ENCODE peak calls at places on chromosomes 4 and X, in eight cellular contexts. One of them, this sample, is unnamed.
A peak's percentile ranks its signal among the peaks of the same experiment; 100 is the strongest.

GRCh38 chr4:77193511-77194236 is 36.7 kb downstream of the CCNG2 start:
- DNase-seq in activated CD4-positive, alpha-beta T cell treated with anti-CD3 and anti-CD28 coated beads for 36 hours: peak; percentile 83
- DNase-seq in memory B cell: peak; percentile 70
- DNase-seq in NCI-H446 treated with DMSO at 0.1 percent for 48 hours: no peak
- DNase-seq in foreskin fibroblast: no peak
- DNase-seq in Right ventricle myocardium inferior: peak; percentile 89
- DNase-seq in ecto neural progenitor cell: peak; percentile 64
- DNase-seq in stimulated activated CD4-positive, alpha-beta T cell treated with anti-CD3 and anti-CD28 coated beads, Interleukin-15, amount 100 ng/mL, for 24 hours: peak; percentile 84
- DNase-seq in this sample: no peak

GRCh38 chr4:113584407-113585150 is 177.0 kb downstream of the CAMK2D start:
- DNase-seq in activated CD4-positive, alpha-beta T cell treated with anti-CD3 and anti-CD28 coated beads for 36 hours: no peak
- DNase-seq in memory B cell: no peak
- DNase-seq in NCI-H446 treated with DMSO at 0.1 percent for 48 hours: peak; percentile 68
- DNase-seq in foreskin fibroblast: peak; percentile 78
- DNase-seq in Right ventricle myocardium inferior: no peak
- DNase-seq in ecto neural progenitor cell: no peak
- DNase-seq in stimulated activated CD4-positive, alpha-beta T cell treated with anti-CD3 and anti-CD28 coated beads, Interleukin-15, amount 100 ng/mL, for 24 hours: no peak
- DNase-seq in this sample: peak; percentile 75

GRCh38 chr4:89175611-89176010 is 64.3 kb downstream of the TIGD2 start:
- DNase-seq in activated CD4-positive, alpha-beta T cell treated with anti-CD3 and anti-CD28 coated beads for 36 hours: no peak
- DNase-seq in memory B cell: no peak
- DNase-seq in NCI-H446 treated with DMSO at 0.1 percent for 48 hours: no peak
- DNase-seq in foreskin fibroblast: no peak
- DNase-seq in Right ventricle myocardium inferior: no peak
- DNase-seq in ecto neural progenitor cell: no peak
- DNase-seq in stimulated activated CD4-positive, alpha-beta T cell treated with anti-CD3 and anti-CD28 coated beads, Interleukin-15, amount 100 ng/mL, for 24 hours: no peak
- DNase-seq in this sample: no peak

GRCh38 chr4:73922317-73922716 is 53.1 kb downstream of the CXCL1 start:
- DNase-seq in activated CD4-positive, alpha-beta T cell treated with anti-CD3 and anti-CD28 coated beads for 36 hours: no peak
- DNase-seq in memory B cell: no peak
- DNase-seq in NCI-H446 treated with DMSO at 0.1 percent for 48 hours: no peak
- DNase-seq in foreskin fibroblast: no peak
- DNase-seq in Right ventricle myocardium inferior: no peak
- DNase-seq in ecto neural progenitor cell: no peak
- DNase-seq in stimulated activated CD4-positive, alpha-beta T cell treated with anti-CD3 and anti-CD28 coated beads, Interleukin-15, amount 100 ng/mL, for 24 hours: no peak
- DNase-seq in this sample: no peak

GRCh38 chr4:74230902-74231499 is 73.1 kb downstream of the MTHFD2L start:
- DNase-seq in activated CD4-positive, alpha-beta T cell treated with anti-CD3 and anti-CD28 coated beads for 36 hours: peak; percentile 48
- DNase-seq in memory B cell: no peak
- DNase-seq in NCI-H446 treated with DMSO at 0.1 percent for 48 hours: no peak
- DNase-seq in foreskin fibroblast: peak; percentile 88
- DNase-seq in Right ventricle myocardium inferior: no peak
- DNase-seq in ecto neural progenitor cell: no peak
- DNase-seq in stimulated activated CD4-positive, alpha-beta T cell treated with anti-CD3 and anti-CD28 coated beads, Interleukin-15, amount 100 ng/mL, for 24 hours: peak; percentile 12
- DNase-seq in this sample: no peak

GRCh38 chrX:87525771-87526229 is 8.2 kb downstream of the KLHL4 start:
- DNase-seq in activated CD4-positive, alpha-beta T cell treated with anti-CD3 and anti-CD28 coated beads for 36 hours: no peak
- DNase-seq in memory B cell: no peak
- DNase-seq in NCI-H446 treated with DMSO at 0.1 percent for 48 hours: no peak
- DNase-seq in foreskin fibroblast: peak; percentile 0
- DNase-seq in Right ventricle myocardium inferior: no peak
- DNase-seq in ecto neural progenitor cell: no peak
- DNase-seq in stimulated activated CD4-positive, alpha-beta T cell treated with anti-CD3 and anti-CD28 coated beads, Interleukin-15, amount 100 ng/mL, for 24 hours: no peak
- DNase-seq in this sample: no peak

GRCh38 chr4:18075823-18076433 is 54.4 kb upstream of the LCORL start:
- DNase-seq in activated CD4-positive, alpha-beta T cell treated with anti-CD3 and anti-CD28 coated beads for 36 hours: peak; percentile 66
- DNase-seq in memory B cell: no peak
- DNase-seq in NCI-H446 treated with DMSO at 0.1 percent for 48 hours: no peak
- DNase-seq in foreskin fibroblast: peak; percentile 7
- DNase-seq in Right ventricle myocardium inferior: peak; percentile 63
- DNase-seq in ecto neural progenitor cell: no peak
- DNase-seq in stimulated activated CD4-positive, alpha-beta T cell treated with anti-CD3 and anti-CD28 coated beads, Interleukin-15, amount 100 ng/mL, for 24 hours: peak; percentile 45
- DNase-seq in this sample: no peak

GRCh38 chr4:149706942-149707341 is 108.7 kb downstream of the IQCM start:
- DNase-seq in activated CD4-positive, alpha-beta T cell treated with anti-CD3 and anti-CD28 coated beads for 36 hours: no peak
- DNase-seq in memory B cell: no peak
- DNase-seq in NCI-H446 treated with DMSO at 0.1 percent for 48 hours: no peak
- DNase-seq in foreskin fibroblast: peak; percentile 24
- DNase-seq in Right ventricle myocardium inferior: no peak
- DNase-seq in ecto neural progenitor cell: no peak
- DNase-seq in stimulated activated CD4-positive, alpha-beta T cell treated with anti-CD3 and anti-CD28 coated beads, Interleukin-15, amount 100 ng/mL, for 24 hours: no peak
- DNase-seq in this sample: no peak

GRCh38 chrX:104419211-104419610 is 146.8 kb upstream of the IL1RAPL2 start:
- DNase-seq in activated CD4-positive, alpha-beta T cell treated with anti-CD3 and anti-CD28 coated beads for 36 hours: no peak
- DNase-seq in memory B cell: no peak
- DNase-seq in NCI-H446 treated with DMSO at 0.1 percent for 48 hours: no peak
- DNase-seq in foreskin fibroblast: peak; percentile 1
- DNase-seq in Right ventricle myocardium inferior: no peak
- DNase-seq in ecto neural progenitor cell: no peak
- DNase-seq in stimulated activated CD4-positive, alpha-beta T cell treated with anti-CD3 and anti-CD28 coated beads, Interleukin-15, amount 100 ng/mL, for 24 hours: no peak
- DNase-seq in this sample: no peak

GRCh38 chr4:41384992-41385391 is 128.3 kb downstream of the UCHL1 start:
- DNase-seq in activated CD4-positive, alpha-beta T cell treated with anti-CD3 and anti-CD28 coated beads for 36 hours: no peak
- DNase-seq in memory B cell: no peak
- DNase-seq in NCI-H446 treated with DMSO at 0.1 percent for 48 hours: no peak
- DNase-seq in foreskin fibroblast: peak; percentile 54
- DNase-seq in Right ventricle myocardium inferior: peak; percentile 90
- DNase-seq in ecto neural progenitor cell: no peak
- DNase-seq in stimulated activated CD4-positive, alpha-beta T cell treated with anti-CD3 and anti-CD28 coated beads, Interleukin-15, amount 100 ng/mL, for 24 hours: no peak
- DNase-seq in this sample: peak; percentile 78

GRCh38 chr4:78569291-78569821 is 17.8 kb downstream of the ANXA3 start:
- DNase-seq in activated CD4-positive, alpha-beta T cell treated with anti-CD3 and anti-CD28 coated beads for 36 hours: no peak
- DNase-seq in memory B cell: no peak
- DNase-seq in NCI-H446 treated with DMSO at 0.1 percent for 48 hours: no peak
- DNase-seq in foreskin fibroblast: peak; percentile 84
- DNase-seq in Right ventricle myocardium inferior: no peak
- DNase-seq in ecto neural progenitor cell: no peak
- DNase-seq in stimulated activated CD4-positive, alpha-beta T cell treated with anti-CD3 and anti-CD28 coated beads, Interleukin-15, amount 100 ng/mL, for 24 hours: no peak
- DNase-seq in this sample: no peak

GRCh38 chr4:6095023-6095817 is 77.0 kb upstream of the C4orf50 start:
- DNase-seq in activated CD4-positive, alpha-beta T cell treated with anti-CD3 and anti-CD28 coated beads for 36 hours: peak; percentile 16
- DNase-seq in memory B cell: no peak
- DNase-seq in NCI-H446 treated with DMSO at 0.1 percent for 48 hours: no peak
- DNase-seq in foreskin fibroblast: no peak
- DNase-seq in Right ventricle myocardium inferior: no peak
- DNase-seq in ecto neural progenitor cell: no peak
- DNase-seq in stimulated activated CD4-positive, alpha-beta T cell treated with anti-CD3 and anti-CD28 coated beads, Interleukin-15, amount 100 ng/mL, for 24 hours: no peak
- DNase-seq in this sample: no peak

GRCh38 chrX:111671668-111672067 is 9.3 kb upstream of the ALG13 start:
- DNase-seq in activated CD4-positive, alpha-beta T cell treated with anti-CD3 and anti-CD28 coated beads for 36 hours: no peak
- DNase-seq in memory B cell: no peak
- DNase-seq in NCI-H446 treated with DMSO at 0.1 percent for 48 hours: no peak
- DNase-seq in foreskin fibroblast: peak; percentile 10
- DNase-seq in Right ventricle myocardium inferior: no peak
- DNase-seq in ecto neural progenitor cell: no peak
- DNase-seq in stimulated activated CD4-positive, alpha-beta T cell treated with anti-CD3 and anti-CD28 coated beads, Interleukin-15, amount 100 ng/mL, for 24 hours: no peak
- DNase-seq in this sample: no peak

GRCh38 chr4:167956676-167957075 is 135.7 kb upstream of the ANXA10 start:
- DNase-seq in activated CD4-positive, alpha-beta T cell treated with anti-CD3 and anti-CD28 coated beads for 36 hours: no peak
- DNase-seq in memory B cell: no peak
- DNase-seq in NCI-H446 treated with DMSO at 0.1 percent for 48 hours: no peak
- DNase-seq in foreskin fibroblast: peak; percentile 62
- DNase-seq in Right ventricle myocardium inferior: no peak
- DNase-seq in ecto neural progenitor cell: no peak
- DNase-seq in stimulated activated CD4-positive, alpha-beta T cell treated with anti-CD3 and anti-CD28 coated beads, Interleukin-15, amount 100 ng/mL, for 24 hours: no peak
- DNase-seq in this sample: no peak

GRCh38 chrX:40094041-40094899 is 3.5 kb downstream of the BCOR start:
- DNase-seq in activated CD4-positive, alpha-beta T cell treated with anti-CD3 and anti-CD28 coated beads for 36 hours: peak; percentile 53
- DNase-seq in memory B cell: peak; percentile 16
- DNase-seq in NCI-H446 treated with DMSO at 0.1 percent for 48 hours: no peak
- DNase-seq in foreskin fibroblast: peak; percentile 73
- DNase-seq in Right ventricle myocardium inferior: peak; percentile 84
- DNase-seq in ecto neural progenitor cell: peak; percentile 82
- DNase-seq in stimulated activated CD4-positive, alpha-beta T cell treated with anti-CD3 and anti-CD28 coated beads, Interleukin-15, amount 100 ng/mL, for 24 hours: peak; percentile 52
- DNase-seq in this sample: no peak

GRCh38 chr4:81651500-81651899 is 179.8 kb upstream of the RASGEF1B start:
- DNase-seq in activated CD4-positive, alpha-beta T cell treated with anti-CD3 and anti-CD28 coated beads for 36 hours: peak; percentile 43
- DNase-seq in memory B cell: no peak
- DNase-seq in NCI-H446 treated with DMSO at 0.1 percent for 48 hours: no peak
- DNase-seq in foreskin fibroblast: peak; percentile 9
- DNase-seq in Right ventricle myocardium inferior: no peak
- DNase-seq in ecto neural progenitor cell: no peak
- DNase-seq in stimulated activated CD4-positive, alpha-beta T cell treated with anti-CD3 and anti-CD28 coated beads, Interleukin-15, amount 100 ng/mL, for 24 hours: peak; percentile 23
- DNase-seq in this sample: no peak

GRCh38 chr4:69830529-69831269 is 29.2 kb downstream of the SULT1E1 start:
- DNase-seq in activated CD4-positive, alpha-beta T cell treated with anti-CD3 and anti-CD28 coated beads for 36 hours: peak; percentile 16
- DNase-seq in memory B cell: no peak
- DNase-seq in NCI-H446 treated with DMSO at 0.1 percent for 48 hours: no peak
- DNase-seq in foreskin fibroblast: peak; percentile 82
- DNase-seq in Right ventricle myocardium inferior: no peak
- DNase-seq in ecto neural progenitor cell: no peak
- DNase-seq in stimulated activated CD4-positive, alpha-beta T cell treated with anti-CD3 and anti-CD28 coated beads, Interleukin-15, amount 100 ng/mL, for 24 hours: no peak
- DNase-seq in this sample: no peak

GRCh38 chr4:3836802-3837601 is 70.8 kb downstream of the ADRA2C start:
- DNase-seq in activated CD4-positive, alpha-beta T cell treated with anti-CD3 and anti-CD28 coated beads for 36 hours: peak; percentile 46
- DNase-seq in memory B cell: no peak
- DNase-seq in NCI-H446 treated with DMSO at 0.1 percent for 48 hours: no peak
- DNase-seq in foreskin fibroblast: no peak
- DNase-seq in Right ventricle myocardium inferior: peak; percentile 39
- DNase-seq in ecto neural progenitor cell: peak; percentile 87
- DNase-seq in stimulated activated CD4-positive, alpha-beta T cell treated with anti-CD3 and anti-CD28 coated beads, Interleukin-15, amount 100 ng/mL, for 24 hours: peak; percentile 33
- DNase-seq in this sample: no peak

GRCh38 chr4:139872274-139872673 is 206.7 kb downstream of the MGST2 start:
- DNase-seq in activated CD4-positive, alpha-beta T cell treated with anti-CD3 and anti-CD28 coated beads for 36 hours: no peak
- DNase-seq in memory B cell: no peak
- DNase-seq in NCI-H446 treated with DMSO at 0.1 percent for 48 hours: no peak
- DNase-seq in foreskin fibroblast: peak; percentile 95
- DNase-seq in Right ventricle myocardium inferior: no peak
- DNase-seq in ecto neural progenitor cell: no peak
- DNase-seq in stimulated activated CD4-positive, alpha-beta T cell treated with anti-CD3 and anti-CD28 coated beads, Interleukin-15, amount 100 ng/mL, for 24 hours: no peak
- DNase-seq in this sample: no peak

GRCh38 chr4:6010789-6011188 is 7.4 kb downstream of the C4orf50 start:
- DNase-seq in activated CD4-positive, alpha-beta T cell treated with anti-CD3 and anti-CD28 coated beads for 36 hours: no peak
- DNase-seq in memory B cell: no peak
- DNase-seq in NCI-H446 treated with DMSO at 0.1 percent for 48 hours: no peak
- DNase-seq in foreskin fibroblast: no peak
- DNase-seq in Right ventricle myocardium inferior: no peak
- DNase-seq in ecto neural progenitor cell: no peak
- DNase-seq in stimulated activated CD4-positive, alpha-beta T cell treated with anti-CD3 and anti-CD28 coated beads, Interleukin-15, amount 100 ng/mL, for 24 hours: no peak
- DNase-seq in this sample: no peak

GRCh38 chr4:65552071-65552470 is 118.2 kb downstream of the EPHA5 start:
- DNase-seq in activated CD4-positive, alpha-beta T cell treated with anti-CD3 and anti-CD28 coated beads for 36 hours: no peak
- DNase-seq in memory B cell: no peak
- DNase-seq in NCI-H446 treated with DMSO at 0.1 percent for 48 hours: no peak
- DNase-seq in foreskin fibroblast: no peak
- DNase-seq in Right ventricle myocardium inferior: no peak
- DNase-seq in ecto neural progenitor cell: peak; percentile 43
- DNase-seq in stimulated activated CD4-positive, alpha-beta T cell treated with anti-CD3 and anti-CD28 coated beads, Interleukin-15, amount 100 ng/mL, for 24 hours: no peak
- DNase-seq in this sample: no peak

GRCh38 chrX:119121341-119121740 is 6.3 kb downstream of the KIAA1210 start:
- DNase-seq in activated CD4-positive, alpha-beta T cell treated with anti-CD3 and anti-CD28 coated beads for 36 hours: no peak
- DNase-seq in memory B cell: no peak
- DNase-seq in NCI-H446 treated with DMSO at 0.1 percent for 48 hours: no peak
- DNase-seq in foreskin fibroblast: peak; percentile 49
- DNase-seq in Right ventricle myocardium inferior: no peak
- DNase-seq in ecto neural progenitor cell: no peak
- DNase-seq in stimulated activated CD4-positive, alpha-beta T cell treated with anti-CD3 and anti-CD28 coated beads, Interleukin-15, amount 100 ng/mL, for 24 hours: no peak
- DNase-seq in this sample: no peak

GRCh38 chr4:182235016-182235415 is 8.2 kb upstream of the TENM3 start:
- DNase-seq in activated CD4-positive, alpha-beta T cell treated with anti-CD3 and anti-CD28 coated beads for 36 hours: no peak
- DNase-seq in memory B cell: no peak
- DNase-seq in NCI-H446 treated with DMSO at 0.1 percent for 48 hours: no peak
- DNase-seq in foreskin fibroblast: peak; percentile 51
- DNase-seq in Right ventricle myocardium inferior: no peak
- DNase-seq in ecto neural progenitor cell: no peak
- DNase-seq in stimulated activated CD4-positive, alpha-beta T cell treated with anti-CD3 and anti-CD28 coated beads, Interleukin-15, amount 100 ng/mL, for 24 hours: no peak
- DNase-seq in this sample: no peak

GRCh38 chr4:74013269-74013668 is 14.8 kb upstream of the CXCL5 start:
- DNase-seq in activated CD4-positive, alpha-beta T cell treated with anti-CD3 and anti-CD28 coated beads for 36 hours: no peak
- DNase-seq in memory B cell: no peak
- DNase-seq in NCI-H446 treated with DMSO at 0.1 percent for 48 hours: no peak
- DNase-seq in foreskin fibroblast: no peak
- DNase-seq in Right ventricle myocardium inferior: no peak
- DNase-seq in ecto neural progenitor cell: no peak
- DNase-seq in stimulated activated CD4-positive, alpha-beta T cell treated with anti-CD3 and anti-CD28 coated beads, Interleukin-15, amount 100 ng/mL, for 24 hours: no peak
- DNase-seq in this sample: no peak

GRCh38 chr4:3711183-3712111 is 54.7 kb upstream of the ADRA2C start:
- DNase-seq in activated CD4-positive, alpha-beta T cell treated with anti-CD3 and anti-CD28 coated beads for 36 hours: no peak
- DNase-seq in memory B cell: no peak
- DNase-seq in NCI-H446 treated with DMSO at 0.1 percent for 48 hours: no peak
- DNase-seq in foreskin fibroblast: no peak
- DNase-seq in Right ventricle myocardium inferior: peak; percentile 45
- DNase-seq in ecto neural progenitor cell: no peak
- DNase-seq in stimulated activated CD4-positive, alpha-beta T cell treated with anti-CD3 and anti-CD28 coated beads, Interleukin-15, amount 100 ng/mL, for 24 hours: no peak
- DNase-seq in this sample: no peak

GRCh38 chrX:110139172-110139571 is 136.3 kb downstream of the TMEM164 start:
- DNase-seq in activated CD4-positive, alpha-beta T cell treated with anti-CD3 and anti-CD28 coated beads for 36 hours: no peak
- DNase-seq in memory B cell: no peak
- DNase-seq in NCI-H446 treated with DMSO at 0.1 percent for 48 hours: no peak
- DNase-seq in foreskin fibroblast: no peak
- DNase-seq in Right ventricle myocardium inferior: no peak
- DNase-seq in ecto neural progenitor cell: no peak
- DNase-seq in stimulated activated CD4-positive, alpha-beta T cell treated with anti-CD3 and anti-CD28 coated beads, Interleukin-15, amount 100 ng/mL, for 24 hours: no peak
- DNase-seq in this sample: no peak

This sample was measured in DMS 273 treated with DMSO at 0.1 percent for 48 hours.